ENCODE peak calls at places on chromosomes 2 and 18, in seven cellular contexts. A, J, W, Q, R, T and N are unnamed samples.

GRCh38 chr2:151071906-151072305 is 189.8 kb downstream of the RBM43 start:
- DNase-seq in T (no peak), Q (no peak), W (no peak), J (no peak), R (no peak), A (no peak), N (no peak)

GRCh38 chr2:238895901-238896600 is 48.2 kb downstream of the TWIST2 start:
- DNase-seq in T (no peak), W (peak; percentile 29), R (no peak), J (no peak), A (no peak), Q (no peak), N (no peak)

GRCh38 chr18:8812631-8813030 is 107.3 kb downstream of the MTCL1 start:
- DNase-seq in A (no peak), T (no peak), J (no peak), W (no peak), Q (no peak), R (no peak), N (no peak)

GRCh38 chr18:52499646-52500045 is 159.6 kb downstream of the DCC start:
- DNase-seq in J (no peak), T (no peak), W (peak; percentile 33), A (no peak), Q (no peak), R (no peak), N (no peak)

GRCh38 chr2:8836979-8837794 is at the start of gene KIDINS220:
- DNase-seq in Q (peak; percentile 100), W (peak; percentile 75), J (peak; percentile 43), T (peak; percentile 89), R (peak; percentile 85), A (peak; percentile 99), N (peak; percentile 51)

GRCh38 chr2:9192712-9193111 is 13.9 kb upstream of the ASAP2 start:
- DNase-seq in J (no peak), A (no peak), Q (no peak), R (no peak), W (no peak), T (no peak), N (no peak)

GRCh38 chr2:230947908-230948365 is 22.9 kb upstream of the GPR55 start:
- DNase-seq in Q (no peak), R (no peak), A (no peak), J (peak; percentile 71), W (no peak), T (no peak), N (no peak)

GRCh38 chr18:58229162-58229561 is 185.1 kb downstream of the NEDD4L start:
- DNase-seq in T (no peak), J (no peak), A (no peak), R (no peak), Q (no peak), W (no peak), N (no peak)

GRCh38 chr2:235143789-235144188 is 192.0 kb downstream of the SH3BP4 start:
- DNase-seq in A (no peak), T (peak; percentile 29), Q (no peak), R (no peak), W (no peak), J (no peak), N (no peak)

GRCh38 chr2:54724150-54724559 is 693 bp downstream of the EML6 start:
- DNase-seq in T (no peak), W (no peak), Q (no peak), R (no peak), J (no peak), A (no peak), N (no peak)

GRCh38 chr2:105746177-105747080 is 1.7 kb downstream of the NCK2 start:
- DNase-seq in A (peak; percentile 41), R (no peak), Q (peak; percentile 33), J (peak; percentile 69), T (peak; percentile 80), W (peak; percentile 29), N (no peak)

GRCh38 chr2:175247159-175247558 is 65.6 kb upstream of the ATP5MC3 start:
- DNase-seq in R (no peak), Q (no peak), W (no peak), A (no peak), T (no peak), J (no peak), N (no peak)
- TF ChIP-seq JUND in R (no peak), Q (no peak), W (no peak), A (no peak), T (no peak), J (no peak), N (no peak)

DNA sequence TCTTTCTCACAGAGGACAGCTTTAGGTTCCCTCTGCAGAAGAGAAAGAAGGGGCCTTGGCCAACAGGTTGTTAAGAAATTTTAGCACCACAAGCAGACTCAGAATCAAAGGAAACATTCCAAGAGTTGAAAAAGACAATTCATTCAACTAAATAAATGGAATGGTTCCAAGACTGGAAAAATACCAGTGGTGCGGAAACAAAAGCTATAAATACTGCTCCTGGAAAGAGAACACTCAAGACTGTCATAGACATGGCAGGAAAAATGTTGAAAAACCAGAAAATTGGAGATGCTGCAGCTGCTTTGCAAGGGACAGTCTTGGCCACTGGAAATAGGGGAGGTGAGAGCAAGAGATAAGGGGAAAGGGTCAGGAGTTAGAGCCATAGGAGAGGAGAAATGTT is 312.7 kb upstream of the CYRIA start:
- DNase-seq in J (no peak), W (no peak), A (no peak), T (no peak), Q (no peak), R (no peak), N (no peak)
- TF ChIP-seq JUND in J (no peak), W (no peak), A (no peak), T (no peak), Q (no peak), R (no peak), N (no peak)

GRCh38 chr18:10421859-10422258 is 32.6 kb upstream of the APCDD1 start:
- DNase-seq in A (no peak), W (no peak), Q (no peak), R (no peak), T (no peak), J (no peak), N (no peak)
- TF ChIP-seq JUND in A (no peak), W (no peak), Q (no peak), R (no peak), T (no peak), J (no peak), N (no peak)

GRCh38 chr2:69213832-69214231 is 173.2 kb downstream of the GFPT1 start:
- DNase-seq in T (no peak), A (no peak), Q (no peak), J (no peak), R (no peak), W (no peak), N (no peak)
- TF ChIP-seq JUND in T (no peak), A (no peak), Q (no peak), J (no peak), R (no peak), W (no peak), N (no peak)